ENCODE peak calls at places on chromosomes 4 and X, in seven cellular contexts. One of them, this sample, is unnamed.

GRCh38 chrX:65997978-65998717 is 41.7 kb downstream of the VSIG4 start:
- DNase-seq in BE2C: no peak
- DNase-seq in tibial nerve: no peak
- DNase-seq in retinal pigment epithelial cell: no peak
- DNase-seq in NB4: peak
- DNase-seq in Calu3: no peak
- DNase-seq in cardiac fibroblast: no peak
- DNase-seq in this sample: no peak

GRCh38 chrX:19888419-19888879 is 1.0 kb upstream of the SH3KBP1 start:
- DNase-seq in Calu3: peak
- DNase-seq in NB4: peak
- DNase-seq in BE2C: peak
- DNase-seq in retinal pigment epithelial cell: no peak
- DNase-seq in tibial nerve: peak
- DNase-seq in cardiac fibroblast: peak
- DNase-seq in this sample: no peak

GRCh38 chr4:38979081-38979480 is 53.1 kb downstream of the TMEM156 start:
- DNase-seq in tibial nerve: no peak
- DNase-seq in cardiac fibroblast: no peak
- DNase-seq in BE2C: no peak
- DNase-seq in Calu3: no peak
- DNase-seq in retinal pigment epithelial cell: no peak
- DNase-seq in NB4: no peak
- DNase-seq in this sample: no peak

GRCh38 chr4:27357283-27357682 is 496.6 kb downstream of the STIM2 start:
- DNase-seq in retinal pigment epithelial cell: no peak
- DNase-seq in BE2C: no peak
- DNase-seq in NB4: no peak
- DNase-seq in tibial nerve: no peak
- DNase-seq in Calu3: no peak
- DNase-seq in cardiac fibroblast: peak
- DNase-seq in this sample: no peak

GRCh38 chrX:86171366-86171765 is 23.1 kb downstream of the DACH2 start:
- DNase-seq in Calu3: no peak
- DNase-seq in retinal pigment epithelial cell: no peak
- DNase-seq in cardiac fibroblast: peak
- DNase-seq in BE2C: no peak
- DNase-seq in tibial nerve: no peak
- DNase-seq in NB4: peak
- DNase-seq in this sample: no peak

GRCh38 chrX:38669425-38669824 is 108.1 kb downstream of the TSPAN7 start:
- DNase-seq in tibial nerve: no peak
- DNase-seq in retinal pigment epithelial cell: no peak
- DNase-seq in NB4: no peak
- DNase-seq in cardiac fibroblast: no peak
- DNase-seq in Calu3: no peak
- DNase-seq in BE2C: no peak
- DNase-seq in this sample: no peak

GRCh38 chrX:18721683-18722499 is 14.4 kb downstream of the PPEF1 start:
- DNase-seq in NB4: no peak
- DNase-seq in BE2C: no peak
- DNase-seq in tibial nerve: no peak
- DNase-seq in cardiac fibroblast: no peak
- DNase-seq in retinal pigment epithelial cell: no peak
- DNase-seq in Calu3: no peak
- DNase-seq in this sample: no peak

GRCh38 chr4:107552306-107552705 is 167.7 kb downstream of the PAPSS1 start:
- DNase-seq in BE2C: no peak
- DNase-seq in NB4: no peak
- DNase-seq in tibial nerve: no peak
- DNase-seq in Calu3: no peak
- DNase-seq in cardiac fibroblast: peak
- DNase-seq in retinal pigment epithelial cell: no peak
- DNase-seq in this sample: no peak

GRCh38 chrX:42085836-42086235 is 162.5 kb upstream of the CASK start:
- DNase-seq in NB4: no peak
- DNase-seq in cardiac fibroblast: no peak
- DNase-seq in BE2C: no peak
- DNase-seq in Calu3: peak
- DNase-seq in tibial nerve: no peak
- DNase-seq in retinal pigment epithelial cell: peak
- DNase-seq in this sample: no peak

GRCh38 chrX:119655125-119655524 is 37.8 kb downstream of the SEPTIN6 start:
- DNase-seq in BE2C: peak
- DNase-seq in retinal pigment epithelial cell: peak
- DNase-seq in Calu3: no peak
- DNase-seq in NB4: peak
- DNase-seq in tibial nerve: no peak
- DNase-seq in cardiac fibroblast: peak
- DNase-seq in this sample: no peak

GRCh38 chr4:18524667-18525066 is 503.1 kb upstream of the LCORL start:
- DNase-seq in BE2C: no peak
- DNase-seq in NB4: no peak
- DNase-seq in Calu3: no peak
- DNase-seq in tibial nerve: no peak
- DNase-seq in cardiac fibroblast: no peak
- DNase-seq in retinal pigment epithelial cell: no peak
- DNase-seq in this sample: no peak

GRCh38 chr4:102761478-102761790 is 666 bp upstream of the MANBA start:
- DNase-seq in tibial nerve: peak
- DNase-seq in Calu3: no peak
- DNase-seq in cardiac fibroblast: no peak
- DNase-seq in BE2C: no peak
- DNase-seq in retinal pigment epithelial cell: peak
- DNase-seq in NB4: no peak
- DNase-seq in this sample: no peak

GRCh38 chrX:15525664-15526416 is 25.2 kb downstream of the BMX start:
- DNase-seq in cardiac fibroblast: no peak
- DNase-seq in BE2C: no peak
- DNase-seq in retinal pigment epithelial cell: no peak
- DNase-seq in tibial nerve: no peak
- DNase-seq in Calu3: no peak
- DNase-seq in NB4: no peak
- DNase-seq in this sample: no peak

GRCh38 chr4:158896459-158897238 is 127.8 kb downstream of the FNIP2 start:
- DNase-seq in Calu3: no peak
- DNase-seq in BE2C: no peak
- DNase-seq in tibial nerve: no peak
- DNase-seq in NB4: no peak
- DNase-seq in cardiac fibroblast: peak
- DNase-seq in retinal pigment epithelial cell: no peak
- DNase-seq in this sample: no peak

GRCh38 chr4:173835863-173836262 is 305.8 kb upstream of the HAND2 start:
- DNase-seq in Calu3: peak
- DNase-seq in BE2C: peak
- DNase-seq in retinal pigment epithelial cell: peak
- DNase-seq in NB4: no peak
- DNase-seq in cardiac fibroblast: peak
- DNase-seq in tibial nerve: no peak
- DNase-seq in this sample: no peak

GRCh38 chr4:8838911-8839431 is 32.7 kb downstream of the HMX1 start:
- DNase-seq in cardiac fibroblast: no peak
- DNase-seq in retinal pigment epithelial cell: no peak
- DNase-seq in BE2C: no peak
- DNase-seq in Calu3: no peak
- DNase-seq in tibial nerve: no peak
- DNase-seq in NB4: no peak
- DNase-seq in this sample: no peak

GRCh38 chr4:111400736-111401135 is 744.5 kb upstream of the FAM241A start:
- DNase-seq in NB4: no peak
- DNase-seq in retinal pigment epithelial cell: peak
- DNase-seq in BE2C: peak
- DNase-seq in tibial nerve: peak
- DNase-seq in cardiac fibroblast: peak
- DNase-seq in Calu3: no peak
- DNase-seq in this sample: no peak

GRCh38 chr4:26321326-26322276 is 787 bp downstream of the RBPJ start:
- DNase-seq in cardiac fibroblast: peak
- DNase-seq in BE2C: peak
- DNase-seq in tibial nerve: no peak
- DNase-seq in retinal pigment epithelial cell: no peak
- DNase-seq in NB4: peak
- DNase-seq in Calu3: peak
- DNase-seq in this sample: peak

GRCh38 chr4:29970626-29971025 is 749.5 kb upstream of the PCDH7 start:
- DNase-seq in retinal pigment epithelial cell: peak
- DNase-seq in tibial nerve: no peak
- DNase-seq in Calu3: no peak
- DNase-seq in cardiac fibroblast: no peak
- DNase-seq in BE2C: no peak
- DNase-seq in NB4: peak
- DNase-seq in this sample: no peak
- TF ChIP-seq CTCF in retinal pigment epithelial cell: peak
- TF ChIP-seq CTCF in tibial nerve: no peak
- TF ChIP-seq CTCF in Calu3: no peak
- TF ChIP-seq CTCF in cardiac fibroblast: no peak
- TF ChIP-seq CTCF in BE2C: no peak
- TF ChIP-seq CTCF in NB4: peak
- TF ChIP-seq CTCF in this sample: peak

DNA sequence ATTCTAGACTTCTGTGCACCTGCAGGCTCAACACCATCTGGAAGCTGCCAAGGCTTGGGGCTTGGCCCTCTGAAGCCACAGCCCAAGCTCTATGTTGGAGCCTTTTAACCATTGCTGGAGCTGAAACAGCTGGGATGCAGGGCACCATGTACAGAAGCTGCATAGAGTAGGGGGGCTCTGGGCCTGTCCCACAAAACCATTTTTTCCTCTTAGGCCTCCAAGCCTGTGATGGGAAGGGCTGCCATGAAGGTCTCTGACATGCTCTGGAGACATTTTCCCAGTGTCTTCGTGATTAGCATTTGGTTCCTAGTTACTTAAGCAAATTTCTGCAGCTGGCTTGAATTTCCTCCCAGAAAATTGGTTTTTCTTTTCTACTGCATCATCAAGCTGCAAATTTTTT is 999.3 kb upstream of the GRIA3 start:
- DNase-seq in NB4: no peak
- DNase-seq in Calu3: no peak
- DNase-seq in tibial nerve: no peak
- DNase-seq in cardiac fibroblast: no peak
- DNase-seq in BE2C: no peak
- DNase-seq in retinal pigment epithelial cell: no peak
- DNase-seq in this sample: no peak
- TF ChIP-seq CTCF in NB4: no peak
- TF ChIP-seq CTCF in Calu3: no peak
- TF ChIP-seq CTCF in tibial nerve: no peak
- TF ChIP-seq CTCF in cardiac fibroblast: no peak
- TF ChIP-seq CTCF in BE2C: no peak
- TF ChIP-seq CTCF in retinal pigment epithelial cell: no peak
- TF ChIP-seq CTCF in this sample: no peak

GRCh38 chr4:87192155-87192919 is 28.1 kb downstream of the KLHL8 start:
- DNase-seq in retinal pigment epithelial cell: no peak
- DNase-seq in NB4: no peak
- DNase-seq in BE2C: no peak
- DNase-seq in Calu3: no peak
- DNase-seq in cardiac fibroblast: peak
- DNase-seq in tibial nerve: no peak
- DNase-seq in this sample: no peak

GRCh38 chr4:87196927-87197326 is 23.5 kb downstream of the KLHL8 start:
- DNase-seq in tibial nerve: no peak
- DNase-seq in BE2C: no peak
- DNase-seq in cardiac fibroblast: no peak
- DNase-seq in retinal pigment epithelial cell: peak
- DNase-seq in NB4: no peak
- DNase-seq in Calu3: no peak
- DNase-seq in this sample: no peak

GRCh38 chr4:87193958-87194675 is 26.3 kb downstream of the KLHL8 start:
- DNase-seq in BE2C: no peak
- DNase-seq in cardiac fibroblast: no peak
- DNase-seq in tibial nerve: no peak
- DNase-seq in NB4: no peak
- DNase-seq in retinal pigment epithelial cell: no peak
- DNase-seq in Calu3: no peak
- DNase-seq in this sample: no peak

DNA sequence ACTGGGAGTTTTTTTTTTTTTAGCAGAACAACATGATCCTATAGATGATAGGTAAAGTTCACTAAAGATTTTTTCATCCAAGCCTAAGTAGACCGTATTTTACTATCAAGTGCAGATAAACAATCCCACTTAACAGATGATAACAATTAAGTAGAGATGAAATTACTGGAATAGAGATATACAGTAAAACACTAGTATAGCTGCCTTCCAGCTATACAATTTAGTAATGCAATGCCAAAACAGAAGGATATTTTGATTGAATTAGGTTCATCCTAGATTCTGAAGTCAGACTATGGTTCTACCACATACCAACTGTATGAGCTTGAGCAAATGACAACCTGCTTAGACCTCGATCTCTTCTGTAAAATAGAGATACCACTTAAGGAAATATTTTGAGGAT is 24.3 kb downstream of the KLHL8 start:
- DNase-seq in cardiac fibroblast: no peak
- DNase-seq in BE2C: no peak
- DNase-seq in Calu3: no peak
- DNase-seq in NB4: no peak
- DNase-seq in retinal pigment epithelial cell: no peak
- DNase-seq in tibial nerve: no peak
- DNase-seq in this sample: no peak
- TF ChIP-seq CTCF in cardiac fibroblast: no peak
- TF ChIP-seq CTCF in BE2C: no peak
- TF ChIP-seq CTCF in Calu3: no peak
- TF ChIP-seq CTCF in NB4: no peak
- TF ChIP-seq CTCF in retinal pigment epithelial cell: no peak
- TF ChIP-seq CTCF in tibial nerve: no peak
- TF ChIP-seq CTCF in this sample: no peak

DNA sequence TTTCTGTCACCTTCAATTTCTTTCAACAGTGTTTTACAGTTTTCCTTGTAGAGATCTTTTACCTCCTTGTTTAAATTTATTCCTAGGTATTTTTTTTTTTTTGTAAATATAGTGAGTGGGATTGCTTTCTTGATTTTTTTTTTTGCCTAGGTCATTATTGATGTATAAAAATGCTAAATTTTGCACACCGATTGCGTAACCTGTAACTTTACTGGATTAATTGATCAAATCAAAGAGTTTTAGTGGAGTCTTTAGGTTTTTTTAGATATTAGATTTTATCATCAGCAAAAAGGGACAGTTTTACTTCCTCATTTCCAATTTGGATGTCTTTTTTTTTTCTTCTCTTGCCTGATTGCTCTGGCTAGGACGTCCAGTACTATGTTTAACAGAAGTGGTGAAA is 40.9 kb downstream of the TEX13A start:
- DNase-seq in tibial nerve: no peak
- DNase-seq in NB4: no peak
- DNase-seq in BE2C: no peak
- DNase-seq in cardiac fibroblast: no peak
- DNase-seq in Calu3: no peak
- DNase-seq in retinal pigment epithelial cell: no peak
- DNase-seq in this sample: no peak
- TF ChIP-seq CTCF in tibial nerve: no peak
- TF ChIP-seq CTCF in NB4: no peak
- TF ChIP-seq CTCF in BE2C: no peak
- TF ChIP-seq CTCF in cardiac fibroblast: no peak
- TF ChIP-seq CTCF in Calu3: no peak
- TF ChIP-seq CTCF in retinal pigment epithelial cell: no peak
- TF ChIP-seq CTCF in this sample: no peak